ENCODE peak calls at places on chromosomes 16 and 17, in seven cellular contexts. E is fibroblast of the aortic adventitia, T is brain microvascular endothelial cell, Y is Peyer's patch, Z is PC-9, D is fibroblast of lung, S is osteocyte. G is an unnamed sample.

GRCh38 chr16:66605177-66605999 is 884 bp downstream of the CMTM3 start:
- DNase-seq in T (peak; percentile 41), E (peak; percentile 12), Z (no peak), S (peak; percentile 88), D (peak; percentile 18), Y (peak; percentile 40), G (peak; percentile 58)

GRCh38 chr17:31319253-31319661 is 2.2 kb downstream of the EVI2A start:
- DNase-seq in Z (no peak), T (no peak), Y (no peak), D (no peak), S (no peak), E (no peak), G (no peak)

GRCh38 chr16:49643429-49644142 is 212.3 kb downstream of the ZNF423 start:
- DNase-seq in D (peak; percentile 74), Y (no peak), S (no peak), T (peak; percentile 92), E (peak; percentile 84), Z (no peak), G (no peak)

GRCh38 chr16:57480127-57480753 is 6.1 kb downstream of the DOK4 start:
- DNase-seq in E (peak; percentile 80), D (peak; percentile 14), Y (no peak), S (no peak), Z (no peak), T (peak; percentile 49), G (peak; percentile 88)

GRCh38 chr17:78397681-78398101 is 19.2 kb downstream of the PGS1 start:
- DNase-seq in T (peak; percentile 60), S (no peak), D (no peak), E (peak; percentile 64), Y (no peak), Z (no peak), G (no peak)

GRCh38 chr16:26394409-26394808 is 672.3 kb upstream of the C16orf82 start:
- DNase-seq in Z (no peak), S (no peak), Y (no peak), D (no peak), T (no peak), E (no peak), G (no peak)

GRCh38 chr17:2390199-2390880 is 10.5 kb downstream of the MNT start:
- DNase-seq in Z (no peak), T (no peak), Y (no peak), D (no peak), E (peak; percentile 82), S (no peak), G (no peak)

GRCh38 chr17:72931163-72931562 is 161.3 kb downstream of the SLC39A11 start:
- DNase-seq in S (no peak), Z (no peak), D (no peak), T (no peak), Y (no peak), E (no peak), G (no peak)

GRCh38 chr16:31530405-31530804 is 2.7 kb downstream of the AHSP start:
- DNase-seq in Z (no peak), E (no peak), D (no peak), T (no peak), S (no peak), Y (no peak), G (no peak)

GRCh38 chr17:76873856-76874255 is 5.7 kb downstream of the MGAT5B start:
- DNase-seq in S (no peak), D (peak; percentile 14), T (no peak), Y (no peak), Z (no peak), E (no peak), G (no peak)

GRCh38 chr17:8680402-8680801 is 49.9 kb upstream of the MYH10 start:
- DNase-seq in Y (no peak), D (no peak), Z (no peak), E (no peak), S (no peak), T (no peak), G (no peak)

GRCh38 chr16:84232060-84232459 is 7.8 kb downstream of the KCNG4 start:
- DNase-seq in D (no peak), E (no peak), Z (no peak), S (no peak), T (no peak), Y (no peak), G (no peak)

GRCh38 chr17:68600123-68600880 is 865 bp downstream of the FAM20A start:
- DNase-seq in Y (no peak), S (peak; percentile 82), E (no peak), Z (no peak), T (no peak), D (no peak), G (peak; percentile 62)

GRCh38 chr17:8673621-8674020 is 43.1 kb upstream of the MYH10 start:
- DNase-seq in E (peak; percentile 99), D (no peak), Y (no peak), Z (no peak), S (no peak), T (peak; percentile 90), G (no peak)

GRCh38 chr17:34081269-34081668 is 173.8 kb upstream of the CCL2 start:
- DNase-seq in D (no peak), T (no peak), S (no peak), Y (no peak), E (no peak), Z (no peak), G (peak; percentile 16)

GRCh38 chr17:73348018-73348823 is 36.4 kb upstream of the CDC42EP4 start:
- DNase-seq in E (no peak), Y (no peak), Z (no peak), T (no peak), S (no peak), D (no peak), G (no peak)

GRCh38 chr16:48385272-48385953 is at the start of gene SIAH1:
- DNase-seq in D (peak; percentile 75), Y (peak; percentile 88), T (peak; percentile 51), S (peak; percentile 95), Z (peak; percentile 51), E (peak; percentile 68), G (peak; percentile 95)
- TF ChIP-seq CTCF in D (no peak), Y (no peak), T (no peak), S (no peak), Z (no peak), E (no peak), G (no peak)

DNA sequence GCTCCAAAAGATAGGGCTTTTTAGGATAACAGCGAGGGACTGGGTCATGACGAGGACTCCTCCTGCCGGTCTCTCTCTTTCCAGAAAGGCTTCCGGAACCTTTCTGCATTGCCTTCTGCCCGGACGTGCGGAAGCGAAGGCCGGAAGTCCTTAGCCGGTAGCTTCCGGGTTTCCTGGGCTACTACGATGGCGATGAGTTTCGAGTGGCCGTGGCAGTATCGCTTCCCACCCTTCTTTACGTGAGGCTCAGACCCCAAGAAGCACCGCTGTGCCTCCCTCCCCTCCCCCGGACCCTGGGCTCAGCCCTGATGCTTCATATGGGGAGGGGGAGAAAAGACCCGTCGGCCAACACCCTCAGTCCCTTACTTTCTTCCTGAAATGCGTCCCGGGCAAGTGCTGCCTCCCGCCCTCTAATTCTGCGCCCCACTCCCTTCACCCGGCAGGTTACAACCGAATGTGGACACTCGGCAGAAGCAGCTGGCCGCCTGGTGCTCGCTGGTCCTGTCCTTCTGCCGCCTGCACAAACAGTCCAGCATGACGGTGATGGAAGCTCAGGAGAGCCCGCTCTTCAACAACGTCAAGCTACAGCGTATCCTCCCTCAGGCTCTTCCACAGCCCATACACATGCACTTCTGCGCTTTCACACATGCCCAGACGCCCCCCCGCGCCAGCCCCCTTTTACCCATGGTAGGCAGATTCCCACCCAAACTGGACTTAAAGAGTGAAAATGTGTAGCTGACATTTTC is at the start of gene VPS25:
- DNase-seq in E (peak; percentile 88), D (peak; percentile 91), Z (peak; percentile 74), T (peak; percentile 68), S (peak; percentile 90), Y (peak; percentile 73), G (peak; percentile 88)
- TF ChIP-seq CTCF in E (peak; percentile 25), D (peak; percentile 19), Z (no peak), T (peak; percentile 39), S (peak; percentile 32), Y (peak; percentile 29), G (no peak)

DNA sequence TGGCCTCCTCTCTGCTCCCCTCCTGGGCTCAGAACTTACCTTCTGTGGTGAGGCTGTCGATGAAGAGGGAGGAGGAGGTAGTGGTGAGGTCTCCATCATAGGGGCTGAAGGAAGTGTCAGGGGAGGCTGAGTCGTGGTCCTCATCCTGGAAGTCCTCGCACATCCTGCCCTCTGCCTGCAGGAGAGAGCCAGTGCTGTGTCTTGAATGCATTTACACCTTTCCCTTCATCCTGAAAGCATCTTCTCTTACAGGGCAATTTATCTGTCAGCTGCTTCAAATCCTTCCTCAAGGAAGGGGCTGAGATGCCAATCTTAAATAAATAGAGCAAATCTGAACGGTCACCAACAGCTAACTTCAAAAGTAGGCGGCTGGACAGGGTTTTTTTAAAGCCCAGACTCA is 73.6 kb downstream of the PLXDC1 start:
- DNase-seq in T (no peak), E (no peak), D (no peak), Z (no peak), S (no peak), Y (no peak), G (no peak)
- TF ChIP-seq CTCF in T (peak; percentile 34), E (no peak), D (no peak), Z (peak; percentile 17), S (peak; percentile 12), Y (no peak), G (no peak)

GRCh38 chr17:10628756-10629155 is 28.4 kb downstream of the MYH3 start:
- DNase-seq in S (no peak), Z (no peak), E (no peak), T (no peak), D (no peak), Y (no peak), G (no peak)
- TF ChIP-seq CTCF in S (peak; percentile 36), Z (peak; percentile 39), E (peak; percentile 41), T (peak; percentile 53), D (no peak), Y (no peak), G (no peak)

GRCh38 chr16:741986-742629 is 1.3 kb upstream of the CIAO3 start:
- DNase-seq in S (no peak), Y (no peak), E (no peak), D (no peak), T (no peak), Z (peak; percentile 12), G (no peak)

GRCh38 chr16:746637-747036 is 5.8 kb upstream of the CIAO3 start:
- DNase-seq in Y (no peak), T (no peak), E (no peak), D (no peak), Z (no peak), S (no peak), G (no peak)

GRCh38 chr16:740764-741505 is at the start of gene CIAO3:
- DNase-seq in Y (peak; percentile 82), T (peak; percentile 78), E (peak; percentile 87), Z (peak; percentile 78), S (peak; percentile 97), D (peak; percentile 88), G (peak; percentile 96)

GRCh38 chr16:745739-746138 is 4.9 kb upstream of the CIAO3 start:
- DNase-seq in T (no peak), E (no peak), Z (peak; percentile 8), D (no peak), Y (no peak), S (no peak), G (peak; percentile 74)

DNA sequence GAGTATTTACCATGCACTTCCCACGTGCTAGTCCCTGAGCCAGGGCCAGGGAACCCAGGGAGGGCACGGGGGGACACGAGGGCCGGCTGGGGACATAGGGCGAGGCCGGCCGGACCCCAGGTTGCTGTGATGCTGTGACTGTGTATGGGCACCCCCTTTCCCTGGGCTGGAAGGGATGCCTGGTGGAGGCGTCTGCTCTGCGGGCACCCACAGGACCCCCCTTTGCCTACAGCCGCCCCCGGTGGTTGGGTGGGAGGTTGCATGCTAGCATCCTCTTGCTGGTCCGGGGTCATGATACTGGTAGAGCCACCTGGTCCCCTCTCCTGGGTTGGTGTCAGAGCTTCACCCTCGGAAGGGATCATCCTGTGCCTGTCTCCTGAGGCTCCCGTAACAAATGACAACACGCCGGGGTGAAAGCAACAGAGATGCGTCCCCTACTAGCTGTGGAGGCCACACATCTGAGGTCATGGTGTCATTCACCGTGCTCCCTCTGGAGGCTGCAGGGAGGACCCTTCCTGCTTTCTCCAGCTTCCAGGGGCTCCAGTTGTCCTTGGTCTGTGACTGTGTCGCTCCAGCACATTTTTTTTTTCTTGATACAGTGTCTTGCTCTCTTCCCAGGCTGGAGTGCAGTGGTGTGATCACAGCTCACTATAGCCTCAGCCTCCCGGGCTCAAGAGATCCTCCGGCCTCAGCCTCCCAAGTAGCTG is 3.1 kb upstream of the CIAO3 start:
- DNase-seq in S (no peak), E (no peak), Z (peak; percentile 17), Y (no peak), D (no peak), T (no peak), G (no peak)
- TF ChIP-seq CTCF in S (no peak), E (no peak), Z (peak; percentile 25), Y (no peak), D (no peak), T (peak; percentile 38), G (peak; percentile 14)

G was measured in Calu3.